ENCODE peak calls at places on chromosomes 11 and 22, in seven cellular contexts. H is Calu3, J is astrocyte of the spinal cord, U is hypothalamus, A is putamen, G is NCI-H748 treated with DMSO at 0.1 percent for 48 hours, T is AG08396. P is an unnamed sample.

GRCh38 chr11:70568504-70569172 is 170.3 kb downstream of the CTTN start:
- DNase-seq in H (peak; percentile 23), J (peak; percentile 33), U (no peak), A (peak; percentile 9), G (no peak), T (peak; percentile 92), P (no peak)

GRCh38 chr11:124285610-124286344 is 28.0 kb downstream of the OR8D1 start:
- DNase-seq in H (no peak), J (peak; percentile 82), U (no peak), A (no peak), G (no peak), T (no peak), P (no peak)

GRCh38 chr11:112962854-112963367 is 1.7 kb downstream of the NCAM1 start:
- DNase-seq in H (no peak), J (peak; percentile 23), U (peak; percentile 68), A (peak; percentile 79), G (peak; percentile 69), T (peak; percentile 20), P (peak; percentile 75)

GRCh38 chr22:27201741-27202140 is 544.4 kb downstream of the MIAT start:
- DNase-seq in H (no peak), J (no peak), U (no peak), A (no peak), G (no peak), T (no peak), P (no peak)

GRCh38 chr11:33376331-33377099 is 119.3 kb downstream of the HIPK3 start:
- DNase-seq in H (peak; percentile 59), J (no peak), U (no peak), A (no peak), G (no peak), T (peak; percentile 55), P (no peak)

GRCh38 chr11:77069336-77069968 is 2.7 kb downstream of the CAPN5 start:
- DNase-seq in H (no peak), J (no peak), U (no peak), A (no peak), G (no peak), T (no peak), P (no peak)

GRCh38 chr11:113260096-113260425 is 54.3 kb upstream of the TTC12 start:
- DNase-seq in H (no peak), J (no peak), U (no peak), A (no peak), G (no peak), T (no peak), P (no peak)

GRCh38 chr22:46673677-46674236 is 53.6 kb downstream of the GRAMD4 start:
- DNase-seq in H (no peak), J (no peak), U (no peak), A (no peak), G (no peak), T (no peak), P (no peak)

GRCh38 chr22:34502821-34503220 is 563.1 kb upstream of the ISX start:
- DNase-seq in H (no peak), J (no peak), U (no peak), A (no peak), G (no peak), T (no peak), P (no peak)

GRCh38 chr11:121422675-121423074 is 29.4 kb upstream of the SORL1 start:
- DNase-seq in H (no peak), J (no peak), U (no peak), A (no peak), G (no peak), T (no peak), P (no peak)

GRCh38 chr11:1943576-1943975 is 3.6 kb upstream of the MRPL23 start:
- DNase-seq in H (no peak), J (no peak), U (no peak), A (no peak), G (no peak), T (no peak), P (no peak)

GRCh38 chr11:6576471-6577373 is 26.7 kb downstream of the RRP8 start:
- DNase-seq in H (no peak), J (peak; percentile 82), U (peak; percentile 66), A (peak; percentile 93), G (no peak), T (peak; percentile 45), P (no peak)

GRCh38 chr22:49979587-49980264 is 19.2 kb downstream of the PIM3 start:
- DNase-seq in H (peak; percentile 54), J (peak; percentile 43), U (no peak), A (no peak), G (no peak), T (peak; percentile 62), P (no peak)

GRCh38 chr11:67288452-67289225 is 464 bp upstream of the ANKRD13D start:
- DNase-seq in H (peak; percentile 84), J (peak; percentile 89), U (peak; percentile 80), A (peak; percentile 82), G (peak; percentile 72), T (peak; percentile 91), P (peak; percentile 71)

GRCh38 chr11:61347916-61348461 is 13.7 kb downstream of the CYB561A3 start:
- DNase-seq in H (no peak), J (peak; percentile 23), U (no peak), A (no peak), G (no peak), T (no peak), P (no peak)

GRCh38 chr11:27173545-27173944 is 132.9 kb downstream of the BBOX1 start:
- DNase-seq in H (no peak), J (no peak), U (no peak), A (no peak), G (no peak), T (no peak), P (no peak)

GRCh38 chr22:21735198-21736083 is at the start of gene YPEL1:
- DNase-seq in H (peak; percentile 99), J (peak; percentile 96), U (peak; percentile 95), A (peak; percentile 99), G (peak; percentile 39), T (peak; percentile 99), P (peak; percentile 73)

P was measured in RCC 7860.